ENCODE peak calls at places on chromosomes 6 and 20, in five cellular contexts. One of them, this sample, is unnamed.

GRCh38 chr6:90008908-90009501 is 114.7 kb downstream of the GJA10 start:
- DNase-seq in HepG2: no peak
- DNase-seq in hepatocyte: no peak
- DNase-seq in fibroblast of lung: peak; percentile 35
- DNase-seq in PC-9: no peak
- DNase-seq in this sample: peak; percentile 70

GRCh38 chr20:2172305-2173175 is 70.9 kb downstream of the STK35 start:
- DNase-seq in HepG2: peak; percentile 55
- DNase-seq in hepatocyte: peak; percentile 81
- DNase-seq in fibroblast of lung: peak; percentile 57
- DNase-seq in PC-9: no peak
- DNase-seq in this sample: peak; percentile 74

GRCh38 chr20:46176744-46177378 is 58.7 kb downstream of the CD40 start:
- DNase-seq in HepG2: no peak
- DNase-seq in hepatocyte: no peak
- DNase-seq in fibroblast of lung: no peak
- DNase-seq in PC-9: no peak
- DNase-seq in this sample: no peak

GRCh38 chr20:25230177-25230831 is 17.6 kb upstream of the PYGB start:
- DNase-seq in HepG2: no peak
- DNase-seq in hepatocyte: no peak
- DNase-seq in fibroblast of lung: no peak
- DNase-seq in PC-9: no peak
- DNase-seq in this sample: no peak

GRCh38 chr6:93337772-93338394 is 81.5 kb downstream of the EPHA7 start:
- DNase-seq in HepG2: no peak
- DNase-seq in hepatocyte: no peak
- DNase-seq in fibroblast of lung: no peak
- DNase-seq in PC-9: no peak
- DNase-seq in this sample: no peak

GRCh38 chr6:36130672-36131516 is 581 bp downstream of the MAPK13 start:
- DNase-seq in HepG2: peak; percentile 73
- DNase-seq in hepatocyte: peak; percentile 86
- DNase-seq in fibroblast of lung: no peak
- DNase-seq in PC-9: peak; percentile 48
- DNase-seq in this sample: peak; percentile 60

GRCh38 chr6:85360794-85361642 is 88.9 kb upstream of the NT5E start:
- DNase-seq in HepG2: peak; percentile 43
- DNase-seq in hepatocyte: peak; percentile 61
- DNase-seq in fibroblast of lung: peak; percentile 98
- DNase-seq in PC-9: peak; percentile 96
- DNase-seq in this sample: peak; percentile 91

GRCh38 chr6:1242439-1242838 is 69.5 kb upstream of the FOXQ1 start:
- DNase-seq in HepG2: no peak
- DNase-seq in hepatocyte: peak; percentile 28
- DNase-seq in fibroblast of lung: peak; percentile 41
- DNase-seq in PC-9: no peak
- DNase-seq in this sample: no peak

GRCh38 chr6:169714178-169714577 is 10.1 kb downstream of the PHF10 start:
- DNase-seq in HepG2: no peak
- DNase-seq in hepatocyte: no peak
- DNase-seq in fibroblast of lung: no peak
- DNase-seq in PC-9: no peak
- DNase-seq in this sample: no peak

GRCh38 chr6:83055366-83055964 is 10.2 kb downstream of the UBE3D start:
- DNase-seq in HepG2: peak; percentile 31
- DNase-seq in hepatocyte: peak; percentile 61
- DNase-seq in fibroblast of lung: peak; percentile 62
- DNase-seq in PC-9: no peak
- DNase-seq in this sample: peak; percentile 60

GRCh38 chr6:145842693-145843546 is 28.3 kb upstream of the FBXO30 start:
- DNase-seq in HepG2: no peak
- DNase-seq in hepatocyte: no peak
- DNase-seq in fibroblast of lung: peak; percentile 42
- DNase-seq in PC-9: no peak
- DNase-seq in this sample: no peak

GRCh38 chr6:148343028-148343374 is 363 bp downstream of the SASH1 start:
- DNase-seq in HepG2: no peak
- DNase-seq in hepatocyte: no peak
- DNase-seq in fibroblast of lung: no peak
- DNase-seq in PC-9: no peak
- DNase-seq in this sample: no peak

GRCh38 chr6:15038013-15038791 is 207.7 kb upstream of the JARID2 start:
- DNase-seq in HepG2: no peak
- DNase-seq in hepatocyte: no peak
- DNase-seq in fibroblast of lung: no peak
- DNase-seq in PC-9: no peak
- DNase-seq in this sample: no peak

DNA sequence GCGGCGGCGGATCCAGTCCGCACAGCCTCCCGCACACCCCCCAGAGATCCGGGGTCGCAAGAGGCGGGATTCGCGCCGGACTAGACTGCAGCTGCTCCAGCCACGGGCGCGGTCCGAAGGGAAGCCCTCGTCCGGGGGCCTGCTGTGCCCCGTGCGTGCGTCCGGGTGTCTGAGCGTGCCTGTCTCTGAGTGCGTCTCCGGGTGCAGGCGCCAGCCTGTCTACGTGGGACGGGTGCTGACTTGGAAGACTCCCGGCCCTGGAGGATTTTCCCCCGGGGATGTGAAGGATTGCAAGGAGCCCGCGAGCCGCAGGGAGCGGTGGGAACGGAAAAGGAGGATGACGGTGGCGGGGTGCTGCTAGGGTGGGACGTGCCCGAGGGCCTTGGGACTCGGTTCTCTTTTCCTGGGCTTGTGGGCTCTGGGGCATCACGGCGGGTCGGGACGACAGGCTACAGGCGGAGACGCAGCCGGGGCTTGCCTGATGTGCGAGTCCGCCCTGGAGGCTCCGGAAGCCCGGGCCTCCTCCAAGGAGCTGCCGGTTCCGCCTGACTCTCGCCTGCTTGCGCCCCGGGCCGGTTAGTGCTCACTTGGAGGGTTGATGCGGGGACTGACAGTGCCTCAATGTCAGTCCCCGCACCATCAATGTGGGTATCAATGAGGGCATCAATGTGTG is 5.7 kb downstream of the MAFB start:
- DNase-seq in HepG2: no peak
- DNase-seq in hepatocyte: peak; percentile 67
- DNase-seq in fibroblast of lung: no peak
- DNase-seq in PC-9: no peak
- DNase-seq in this sample: no peak
- TF ChIP-seq EZH2 in HepG2: no peak
- TF ChIP-seq EZH2 in hepatocyte: peak; percentile 82
- TF ChIP-seq EZH2 in fibroblast of lung: no peak
- TF ChIP-seq EZH2 in PC-9: no peak
- TF ChIP-seq EZH2 in this sample: no peak

GRCh38 chr6:125751334-125751916 is 2.0 kb downstream of the HEY2 start:
- DNase-seq in HepG2: no peak
- DNase-seq in hepatocyte: no peak
- DNase-seq in fibroblast of lung: no peak
- DNase-seq in PC-9: no peak
- DNase-seq in this sample: no peak
- TF ChIP-seq EZH2 in HepG2: no peak
- TF ChIP-seq EZH2 in hepatocyte: no peak
- TF ChIP-seq EZH2 in fibroblast of lung: no peak
- TF ChIP-seq EZH2 in PC-9: no peak
- TF ChIP-seq EZH2 in this sample: no peak

GRCh38 chr20:40688129-40689099 is 622 bp downstream of the MAFB start:
- DNase-seq in HepG2: no peak
- DNase-seq in hepatocyte: no peak
- DNase-seq in fibroblast of lung: peak; percentile 47
- DNase-seq in PC-9: no peak
- DNase-seq in this sample: no peak
- TF ChIP-seq EZH2 in HepG2: no peak
- TF ChIP-seq EZH2 in hepatocyte: no peak
- TF ChIP-seq EZH2 in fibroblast of lung: peak; percentile 50
- TF ChIP-seq EZH2 in PC-9: no peak
- TF ChIP-seq EZH2 in this sample: no peak

DNA sequence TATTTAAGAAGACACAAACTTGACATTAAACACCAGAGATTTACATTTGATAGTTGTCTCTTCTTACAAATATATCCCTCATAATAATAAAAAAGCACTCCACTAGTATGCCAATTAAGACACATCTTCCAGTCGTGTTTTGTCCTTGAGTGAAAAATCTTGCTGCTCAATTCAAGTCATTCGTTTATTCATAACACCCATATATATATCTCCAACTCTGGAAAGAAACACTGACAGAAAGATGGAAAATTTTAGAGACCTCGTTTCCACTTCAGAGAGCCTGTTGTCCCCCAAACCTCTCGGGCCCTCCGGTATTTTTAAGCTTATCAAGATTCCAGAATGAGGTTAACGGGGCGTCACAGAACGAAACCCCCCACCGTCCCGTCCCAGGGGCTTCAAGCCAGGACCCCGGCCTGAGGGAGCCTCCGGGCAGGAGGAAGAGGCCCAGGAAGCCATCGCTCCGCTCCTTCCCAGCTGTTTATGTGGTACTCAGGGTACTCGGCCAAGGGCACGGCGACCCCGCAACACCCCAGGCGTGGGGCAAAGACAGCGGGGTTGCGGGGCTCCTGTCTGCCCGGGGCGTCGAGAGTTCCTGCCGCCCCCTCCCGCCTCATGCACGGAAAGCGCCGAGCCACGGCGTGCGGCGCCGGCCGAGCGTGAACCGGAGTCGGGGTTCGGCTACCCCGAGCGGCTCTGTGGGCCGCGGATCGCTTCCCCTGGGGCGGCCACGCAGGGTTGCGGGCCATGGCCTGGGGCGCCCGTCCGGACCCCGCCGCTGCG is 635 bp upstream of the SNX9 start:
- DNase-seq in HepG2: no peak
- DNase-seq in hepatocyte: no peak
- DNase-seq in fibroblast of lung: no peak
- DNase-seq in PC-9: no peak
- DNase-seq in this sample: no peak
- TF ChIP-seq EZH2 in HepG2: no peak
- TF ChIP-seq EZH2 in hepatocyte: no peak
- TF ChIP-seq EZH2 in fibroblast of lung: no peak
- TF ChIP-seq EZH2 in PC-9: no peak
- TF ChIP-seq EZH2 in this sample: no peak

GRCh38 chr6:28978137-28978491 is 27.0 kb downstream of the ZNF311 start:
- DNase-seq in HepG2: no peak
- DNase-seq in hepatocyte: no peak
- DNase-seq in fibroblast of lung: no peak
- DNase-seq in PC-9: no peak
- DNase-seq in this sample: peak; percentile 55

GRCh38 chr6:28978959-28979561 is 26.1 kb downstream of the ZNF311 start:
- DNase-seq in HepG2: no peak
- DNase-seq in hepatocyte: no peak
- DNase-seq in fibroblast of lung: no peak
- DNase-seq in PC-9: no peak
- DNase-seq in this sample: no peak

GRCh38 chr6:28976677-28977076 is 28.4 kb downstream of the ZNF311 start:
- DNase-seq in HepG2: no peak
- DNase-seq in hepatocyte: no peak
- DNase-seq in fibroblast of lung: no peak
- DNase-seq in PC-9: no peak
- DNase-seq in this sample: no peak

GRCh38 chr6:28979679-28980078 is 25.4 kb downstream of the ZNF311 start:
- DNase-seq in HepG2: no peak
- DNase-seq in hepatocyte: no peak
- DNase-seq in fibroblast of lung: no peak
- DNase-seq in PC-9: no peak
- DNase-seq in this sample: no peak

GRCh38 chr6:28977351-28978136 is 27.6 kb downstream of the ZNF311 start:
- DNase-seq in HepG2: no peak
- DNase-seq in hepatocyte: peak; percentile 19
- DNase-seq in fibroblast of lung: peak; percentile 40
- DNase-seq in PC-9: peak; percentile 87
- DNase-seq in this sample: peak; percentile 85
- TF ChIP-seq EZH2 in HepG2: no peak
- TF ChIP-seq EZH2 in hepatocyte: no peak
- TF ChIP-seq EZH2 in fibroblast of lung: no peak
- TF ChIP-seq EZH2 in PC-9: no peak
- TF ChIP-seq EZH2 in this sample: no peak

GRCh38 chr6:41503841-41504525 is 42.2 kb upstream of the FOXP4 start:
- DNase-seq in HepG2: peak; percentile 52
- DNase-seq in hepatocyte: peak; percentile 68
- DNase-seq in fibroblast of lung: peak; percentile 50
- DNase-seq in PC-9: no peak
- DNase-seq in this sample: peak; percentile 10

GRCh38 chr6:41502607-41503434 is 43.4 kb upstream of the FOXP4 start:
- DNase-seq in HepG2: no peak
- DNase-seq in hepatocyte: peak; percentile 56
- DNase-seq in fibroblast of lung: no peak
- DNase-seq in PC-9: no peak
- DNase-seq in this sample: no peak

GRCh38 chr6:41504526-41505021 is 41.6 kb upstream of the FOXP4 start:
- DNase-seq in HepG2: no peak
- DNase-seq in hepatocyte: no peak
- DNase-seq in fibroblast of lung: peak; percentile 42
- DNase-seq in PC-9: no peak
- DNase-seq in this sample: peak; percentile 3

GRCh38 chr6:41505084-41506049 is 40.8 kb upstream of the FOXP4 start:
- DNase-seq in HepG2: no peak
- DNase-seq in hepatocyte: peak; percentile 91
- DNase-seq in fibroblast of lung: peak; percentile 90
- DNase-seq in PC-9: no peak
- DNase-seq in this sample: peak; percentile 27

DNA sequence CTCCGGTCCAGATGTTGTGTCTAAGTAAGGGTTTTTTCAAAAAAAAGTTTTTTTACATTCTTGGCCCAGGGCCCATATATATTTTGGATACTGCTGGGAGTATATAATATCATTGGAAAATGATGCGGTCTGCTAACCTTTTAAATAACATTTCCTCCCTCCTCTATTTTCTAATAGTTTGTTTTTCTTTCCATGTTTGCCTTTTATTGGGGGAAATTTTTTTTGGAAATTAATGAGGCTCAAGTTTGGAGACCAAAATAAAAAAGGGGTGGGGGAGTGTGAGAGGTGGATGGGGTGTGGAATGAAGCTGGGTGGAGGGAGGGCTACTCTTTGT is 42.8 kb upstream of the FOXP4 start:
- DNase-seq in HepG2: no peak
- DNase-seq in hepatocyte: no peak
- DNase-seq in fibroblast of lung: peak; percentile 23
- DNase-seq in PC-9: no peak
- DNase-seq in this sample: no peak
- TF ChIP-seq EZH2 in HepG2: no peak
- TF ChIP-seq EZH2 in hepatocyte: no peak
- TF ChIP-seq EZH2 in fibroblast of lung: no peak
- TF ChIP-seq EZH2 in PC-9: no peak
- TF ChIP-seq EZH2 in this sample: no peak

This sample was measured in PC-3.